ENCODE peak calls at places on chromosomes 1 and 21, in ten cellular contexts. I is fibroblast of the aortic adventitia, J is astrocyte, E is endodermal cell, M is body of pancreas, D is K562, X is AG10803, Y is tibial nerve, B is cardiac fibroblast, A is BE2C. K is an unnamed sample.

GRCh38 chr1:220487297-220487820 is 40.6 kb upstream of the MARK1 start:
- DNase-seq in D (no peak), E (no peak), A (no peak), B (peak; percentile 46), J (peak; percentile 51), X (peak; percentile 6), I (peak; percentile 25), Y (no peak), M (peak; percentile 13), K (no peak)

GRCh38 chr1:11158720-11159321 is 30.3 kb upstream of the ANGPTL7 start:
- DNase-seq in M (no peak), Y (no peak), X (peak; percentile 97), A (no peak), J (peak; percentile 95), D (no peak), I (peak; percentile 97), E (no peak), B (peak; percentile 96), K (no peak)

GRCh38 chr1:65175171-65176070 is 27.4 kb downstream of the AK4 start:
- DNase-seq in B (no peak), X (peak; percentile 33), E (no peak), A (no peak), Y (no peak), M (no peak), J (no peak), I (peak; percentile 34), D (no peak), K (peak; percentile 25)

GRCh38 chr1:25641931-25642611 is 25.5 kb downstream of the MAN1C1 start:
- DNase-seq in A (no peak), E (peak; percentile 85), I (peak; percentile 74), D (no peak), J (peak; percentile 47), B (peak; percentile 31), Y (peak; percentile 35), M (no peak), X (peak; percentile 95), K (peak; percentile 46)

GRCh38 chr1:37475380-37476086 is 1.2 kb downstream of the ZC3H12A start:
- DNase-seq in J (peak; percentile 25), D (peak; percentile 45), A (no peak), E (no peak), M (peak; percentile 47), X (no peak), I (no peak), B (peak; percentile 29), Y (no peak), K (no peak)

GRCh38 chr1:151047925-151048644 is 534 bp downstream of the C1orf56 start:
- DNase-seq in M (peak; percentile 85), B (peak; percentile 72), X (peak; percentile 65), Y (peak; percentile 64), E (peak; percentile 91), D (no peak), A (peak; percentile 79), J (peak; percentile 56), I (peak; percentile 60), K (peak; percentile 76)

GRCh38 chr1:53076721-53077598 is 14.9 kb downstream of the PODN start:
- DNase-seq in A (no peak), B (no peak), E (no peak), D (no peak), X (no peak), M (no peak), J (no peak), Y (no peak), I (no peak), K (peak; percentile 67)

GRCh38 chr1:28437924-28438699 is 67.7 kb upstream of the RCC1 start:
- DNase-seq in E (peak; percentile 58), Y (peak; percentile 61), M (peak; percentile 75), A (peak; percentile 54), B (peak; percentile 97), I (peak; percentile 97), X (peak; percentile 99), J (peak; percentile 97), D (peak; percentile 26), K (peak; percentile 83)

GRCh38 chr1:236753554-236753953 is 41.5 kb upstream of the MTR start:
- DNase-seq in X (peak; percentile 12), E (peak; percentile 79), Y (no peak), B (peak; percentile 18), M (peak; percentile 24), I (peak; percentile 19), A (peak; percentile 45), J (no peak), D (peak; percentile 52), K (no peak)

GRCh38 chr21:41171210-41171609 is 3.2 kb downstream of the BACE2 start:
- DNase-seq in J (peak; percentile 58), E (no peak), D (no peak), M (peak; percentile 87), I (peak; percentile 61), X (no peak), Y (peak; percentile 17), B (peak; percentile 75), A (no peak), K (peak; percentile 74)

GRCh38 chr1:55402117-55402516 is 187.0 kb upstream of the USP24 start:
- DNase-seq in J (peak; percentile 73), B (peak; percentile 69), I (peak; percentile 90), X (peak; percentile 72), M (no peak), D (no peak), Y (no peak), A (no peak), E (no peak), K (peak; percentile 30)

GRCh38 chr1:24173638-24174325 is 13.3 kb downstream of the IFNLR1 start:
- DNase-seq in M (no peak), B (no peak), X (no peak), J (no peak), A (no peak), E (no peak), Y (no peak), D (no peak), I (no peak), K (no peak)

GRCh38 chr1:203559523-203559922 is 65.6 kb downstream of the OPTC start:
- DNase-seq in I (peak; percentile 98), E (no peak), Y (no peak), B (peak; percentile 90), D (no peak), M (no peak), X (peak; percentile 58), A (no peak), J (peak; percentile 88), K (peak; percentile 80)

GRCh38 chr1:6157132-6157527 is 23.0 kb downstream of the CHD5 start:
- DNase-seq in E (no peak), D (no peak), M (no peak), Y (no peak), X (no peak), A (no peak), B (no peak), J (peak; percentile 2), I (no peak), K (no peak)

GRCh38 chr1:16153110-16153998 is 2.5 kb downstream of the EPHA2 start:
- DNase-seq in E (no peak), X (no peak), A (no peak), D (no peak), M (no peak), Y (no peak), J (no peak), I (no peak), B (no peak), K (no peak)

GRCh38 chr1:233440952-233441401 is 113.5 kb downstream of the MAP3K21 start:
- DNase-seq in M (peak; percentile 31), B (peak; percentile 72), D (peak; percentile 62), Y (peak; percentile 19), I (peak; percentile 79), E (peak; percentile 81), J (peak; percentile 62), X (peak; percentile 68), A (peak; percentile 23), K (no peak)
- TF ChIP-seq CTCF in M (peak; percentile 84), B (peak; percentile 52), D (peak; percentile 95), Y (peak; percentile 54), I (peak; percentile 69), E (peak; percentile 88), J (peak; percentile 85), X (peak; percentile 81), A (peak; percentile 87), K (peak; percentile 48)

GRCh38 chr1:87236585-87236984 is 92.1 kb upstream of the LMO4 start:
- DNase-seq in E (no peak), M (no peak), B (no peak), X (no peak), Y (no peak), J (no peak), I (no peak), D (no peak), A (no peak), K (no peak)
- H3K4me3 ChIP-seq in E (no peak overlapping the region), M (no peak overlapping the region), B (no peak overlapping the region), X (no peak overlapping the region), Y (no peak overlapping the region), J (no peak overlapping the region), I (no peak overlapping the region), D (no peak overlapping the region), A (no peak overlapping the region), K (no peak overlapping the region)

GRCh38 chr1:221823149-221823548 is 81.3 kb upstream of the DUSP10 start:
- DNase-seq in I (no peak), M (no peak), D (no peak), E (no peak), Y (no peak), A (no peak), J (no peak), B (no peak), X (no peak), K (no peak)

GRCh38 chr1:221822591-221822990 is 80.7 kb upstream of the DUSP10 start:
- DNase-seq in M (no peak), Y (no peak), B (no peak), D (no peak), E (no peak), A (no peak), X (no peak), J (no peak), I (no peak), K (no peak)

GRCh38 chr1:221823566-221823965 is 81.7 kb upstream of the DUSP10 start:
- DNase-seq in Y (no peak), D (no peak), B (no peak), J (no peak), I (no peak), E (no peak), X (no peak), M (no peak), A (no peak), K (no peak)

GRCh38 chr1:221824025-221824424 is 82.1 kb upstream of the DUSP10 start:
- DNase-seq in A (no peak), D (no peak), B (peak; percentile 89), M (no peak), I (peak; percentile 80), Y (no peak), J (peak; percentile 84), X (peak; percentile 63), E (no peak), K (no peak)

DNA sequence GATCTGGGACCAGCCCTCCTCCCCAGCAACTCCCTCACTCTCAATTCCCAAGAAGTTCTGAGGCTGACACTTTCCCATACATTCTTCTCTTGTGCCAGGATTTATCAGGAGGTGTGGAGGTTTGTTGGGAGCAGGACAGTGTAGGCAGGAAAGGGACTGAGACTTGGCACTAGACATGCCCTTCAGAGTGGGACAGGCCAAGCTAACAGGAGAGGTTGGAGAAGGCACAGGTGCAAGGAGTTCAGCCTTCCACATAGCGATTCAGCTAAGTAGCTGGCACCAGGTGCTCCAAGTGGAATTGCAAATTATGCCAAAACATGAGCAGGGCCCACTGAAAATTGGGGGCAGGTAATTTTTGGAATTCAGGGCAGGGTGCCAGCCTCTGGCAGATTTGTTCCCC is 83.0 kb upstream of the DUSP10 start:
- DNase-seq in Y (no peak), X (no peak), J (no peak), A (no peak), D (no peak), E (no peak), M (peak; percentile 16), B (no peak), I (no peak), K (no peak)
- TF ChIP-seq CTCF in Y (no peak), X (no peak), J (no peak), A (no peak), D (no peak), E (no peak), M (no peak), B (no peak), I (no peak), K (no peak)

GRCh38 chr1:207867136-207868081 is 43.5 kb downstream of the CD34 start:
- DNase-seq in A (no peak), M (peak; percentile 47), D (no peak), X (no peak), I (peak; percentile 35), E (peak; percentile 49), Y (no peak), B (no peak), J (no peak), K (peak; percentile 77)
- H3K4me3 ChIP-seq in A (peak overlapping the region; percentile 71), M (no peak overlapping the region), D (peak overlapping the region; percentile 59), X (peak overlapping the region; percentile 78), I (peak overlapping the region; percentile 82), E (no peak overlapping the region), Y (peak overlapping the region; percentile 71), B (peak overlapping the region; percentile 76), J (peak overlapping the region; percentile 64), K (peak overlapping the region; percentile 97)